ENCODE peak calls at places on chromosomes 7 and 10, in six cellular contexts. O is transverse colon; C is WERI-Rb-1; F is AG04450; M is CD4-positive, alpha-beta memory T cell; N is IMR-90. Z is an unnamed sample.

GRCh38 chr7:92177362-92177761 is 1.6 kb downstream of the LRRD1 start:
- DNase-seq in O (no peak), C (no peak), F (no peak), M (no peak), N (peak; percentile 70), Z (no peak)

GRCh38 chr10:117439243-117439912 is 64.1 kb upstream of the PDZD8 start:
- DNase-seq in O (peak; percentile 27), C (no peak), F (no peak), M (no peak), N (peak; percentile 13), Z (no peak)

GRCh38 chr7:21507627-21508343 is 35.1 kb upstream of the DNAH11 start:
- DNase-seq in O (peak; percentile 55), C (peak; percentile 47), F (peak; percentile 7), M (peak; percentile 12), N (peak; percentile 42), Z (peak; percentile 5)

GRCh38 chr7:154429666-154430404 is 377.6 kb downstream of the DPP6 start:
- DNase-seq in O (no peak), C (no peak), F (no peak), M (no peak), N (no peak), Z (no peak)

GRCh38 chr7:92835140-92835850 is 1.1 kb downstream of the CDK6 start:
- DNase-seq in O (peak; percentile 75), C (peak; percentile 40), F (no peak), M (peak; percentile 63), N (peak; percentile 74), Z (peak; percentile 27)

GRCh38 chr7:82549616-82550285 is 106.2 kb upstream of the CACNA2D1 start:
- DNase-seq in O (no peak), C (no peak), F (no peak), M (no peak), N (no peak), Z (no peak)

GRCh38 chr10:94397549-94398370 is 4.6 kb upstream of the TBC1D12 start:
- DNase-seq in O (no peak), C (no peak), F (no peak), M (no peak), N (peak; percentile 35), Z (no peak)

GRCh38 chr10:97765201-97765600 is 6.6 kb downstream of the SFRP5 start:
- DNase-seq in O (peak; percentile 27), C (peak; percentile 72), F (no peak), M (no peak), N (no peak), Z (no peak)

GRCh38 chr10:79129361-79129997 is 60.7 kb downstream of the ZMIZ1 start:
- DNase-seq in O (no peak), C (peak; percentile 70), F (no peak), M (no peak), N (peak; percentile 68), Z (no peak)

GRCh38 chr10:128032466-128032865 is 93.8 kb downstream of the MKI67 start:
- DNase-seq in O (no peak), C (no peak), F (no peak), M (no peak), N (no peak), Z (no peak)

GRCh38 chr7:92644406-92645113 is 54.4 kb upstream of the FAM133B start:
- DNase-seq in O (no peak), C (peak; percentile 79), F (no peak), M (no peak), N (peak; percentile 37), Z (no peak)

GRCh38 chr10:28432210-28432676 is 100.7 kb upstream of the WAC start:
- DNase-seq in O (peak; percentile 59), C (peak; percentile 18), F (peak; percentile 38), M (peak; percentile 44), N (peak; percentile 75), Z (peak; percentile 4)

GRCh38 chr10:23157691-23158369 is 34.3 kb upstream of the PTF1A start:
- DNase-seq in O (no peak), C (peak; percentile 24), F (no peak), M (peak; percentile 3), N (peak; percentile 39), Z (no peak)

DNA sequence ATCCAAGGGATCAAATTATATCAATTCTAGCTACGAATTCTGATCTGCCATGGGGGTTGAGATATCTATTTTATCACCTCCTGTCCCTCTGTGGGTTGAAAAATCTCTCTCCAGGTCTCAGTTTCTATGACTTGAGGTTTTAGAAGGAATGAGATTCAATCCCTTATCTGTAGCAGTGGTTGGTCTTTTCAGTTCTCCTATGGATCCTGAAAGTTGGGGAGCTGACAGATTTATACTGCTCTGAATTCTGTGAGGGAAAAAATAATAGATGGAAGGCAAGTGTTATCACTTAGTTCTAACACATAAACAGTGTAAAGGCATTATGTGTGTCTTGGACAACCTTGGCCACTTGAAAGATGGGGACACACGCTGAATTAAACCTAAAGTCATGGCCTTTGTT is 15.8 kb upstream of the FBXW4 start:
- DNase-seq in O (no peak), C (no peak), F (no peak), M (no peak), N (no peak), Z (no peak)
- H3K27me3 ChIP-seq in O (peaks cover 40% of the 10 kb centered on the region), C (no peaks in the 10 kb centered on the region), F (no peaks in the 10 kb centered on the region), M (no peaks in the 10 kb centered on the region), N (peaks cover 5% of the 10 kb centered on the region), Z (peaks cover 4% of the 10 kb centered on the region)

GRCh38 chr10:125037145-125037544 is 95.2 kb downstream of the ZRANB1 start:
- DNase-seq in O (peak; percentile 46), C (no peak), F (no peak), M (no peak), N (peak; percentile 80), Z (no peak)

GRCh38 chr10:125035588-125036298 is 93.8 kb downstream of the ZRANB1 start:
- DNase-seq in O (no peak), C (no peak), F (no peak), M (no peak), N (no peak), Z (no peak)

GRCh38 chr10:125038637-125039036 is 96.7 kb downstream of the ZRANB1 start:
- DNase-seq in O (peak; percentile 70), C (no peak), F (no peak), M (no peak), N (no peak), Z (no peak)

GRCh38 chr10:125041856-125042506 is 100.1 kb downstream of the ZRANB1 start:
- DNase-seq in O (no peak), C (no peak), F (no peak), M (no peak), N (no peak), Z (no peak)

GRCh38 chr10:125039354-125039769 is 97.4 kb downstream of the ZRANB1 start:
- DNase-seq in O (no peak), C (no peak), F (no peak), M (no peak), N (no peak), Z (no peak)
- H3K27me3 ChIP-seq in O (no peaks in the 10 kb centered on the region), C (no peaks in the 10 kb centered on the region), F (no peaks in the 10 kb centered on the region), M (no peaks in the 10 kb centered on the region), N (no peaks in the 10 kb centered on the region), Z (no peaks in the 10 kb centered on the region)

GRCh38 chr10:69632516-69633199 is 2.6 kb downstream of the FAM241B start:
- DNase-seq in O (no peak), C (no peak), F (no peak), M (no peak), N (no peak), Z (no peak)
- H3K27me3 ChIP-seq in O (peaks cover 3% of the 10 kb centered on the region), C (no peaks in the 10 kb centered on the region), F (peaks cover 60% of the 10 kb centered on the region), M (no peaks in the 10 kb centered on the region), N (peaks cover 67% of the 10 kb centered on the region), Z (no peaks in the 10 kb centered on the region)

GRCh38 chr7:19728731-19729130 is 19.9 kb upstream of the POLR1F start:
- DNase-seq in O (no peak), C (no peak), F (no peak), M (no peak), N (no peak), Z (no peak)
- H3K27me3 ChIP-seq in O (peaks cover 4% of the 10 kb centered on the region), C (no peaks in the 10 kb centered on the region), F (no peaks in the 10 kb centered on the region), M (no peaks in the 10 kb centered on the region), N (no peaks in the 10 kb centered on the region), Z (peaks cover 16% of the 10 kb centered on the region)

Z was measured in CD4-positive, alpha-beta T cell.